ENCODE peak calls at places on chromosomes 3 and 15, in five cellular contexts. One of them, this sample, is unnamed. For H3K9me3, the result is how much of the 10 kb centered on the place peaks cover.

GRCh38 chr3:126926684-126927404 is 56.1 kb upstream of the PLXNA1 start:
- DNase-seq in Peyer's patch: peak
- DNase-seq in GM23248: peak
- DNase-seq in fibroblast of lung: peak
- DNase-seq in tibial artery: peak
- DNase-seq in this sample: peak

GRCh38 chr15:69194854-69195253 is 34.4 kb downstream of the GLCE start:
- DNase-seq in Peyer's patch: no peak
- DNase-seq in fibroblast of lung: peak
- DNase-seq in tibial artery: no peak
- DNase-seq in GM23248: peak
- DNase-seq in this sample: no peak

GRCh38 chr3:142628806-142629205 is 32.6 kb downstream of the PLS1 start:
- DNase-seq in tibial artery: no peak
- DNase-seq in GM23248: no peak
- DNase-seq in fibroblast of lung: no peak
- DNase-seq in Peyer's patch: no peak
- DNase-seq in this sample: no peak

GRCh38 chr3:3216401-3216800 is 36.9 kb upstream of the CRBN start:
- DNase-seq in GM23248: no peak
- DNase-seq in fibroblast of lung: no peak
- DNase-seq in tibial artery: no peak
- DNase-seq in Peyer's patch: no peak
- DNase-seq in this sample: no peak

GRCh38 chr3:175041369-175041768 is 182.2 kb downstream of the NAALADL2 start:
- DNase-seq in fibroblast of lung: no peak
- DNase-seq in tibial artery: no peak
- DNase-seq in Peyer's patch: no peak
- DNase-seq in GM23248: peak
- DNase-seq in this sample: no peak

GRCh38 chr3:45992820-45993219 is 2.8 kb downstream of the FYCO1 start:
- DNase-seq in fibroblast of lung: peak
- DNase-seq in tibial artery: no peak
- DNase-seq in GM23248: peak
- DNase-seq in Peyer's patch: no peak
- DNase-seq in this sample: no peak

GRCh38 chr15:96353931-96354730 is 23.6 kb downstream of the NR2F2 start:
- DNase-seq in fibroblast of lung: peak
- DNase-seq in GM23248: peak
- DNase-seq in tibial artery: peak
- DNase-seq in Peyer's patch: no peak
- DNase-seq in this sample: no peak

GRCh38 chr3:127417709-127418559 is 130.1 kb upstream of the PRR20G start:
- DNase-seq in GM23248: peak
- DNase-seq in Peyer's patch: no peak
- DNase-seq in tibial artery: peak
- DNase-seq in fibroblast of lung: no peak
- DNase-seq in this sample: peak

GRCh38 chr15:67144609-67145306 is 79.4 kb downstream of the SMAD3 start:
- DNase-seq in fibroblast of lung: peak
- DNase-seq in Peyer's patch: peak
- DNase-seq in tibial artery: peak
- DNase-seq in GM23248: peak
- DNase-seq in this sample: no peak

GRCh38 chr15:33083232-33084006 is 111.1 kb downstream of the FMN1 start:
- DNase-seq in Peyer's patch: no peak
- DNase-seq in tibial artery: no peak
- DNase-seq in GM23248: no peak
- DNase-seq in fibroblast of lung: peak
- DNase-seq in this sample: no peak

GRCh38 chr15:75161106-75161505 is 40.6 kb upstream of the C15orf39 start:
- DNase-seq in GM23248: no peak
- DNase-seq in tibial artery: no peak
- DNase-seq in Peyer's patch: peak
- DNase-seq in fibroblast of lung: no peak
- DNase-seq in this sample: no peak

GRCh38 chr3:194154346-194154745 is 18.4 kb downstream of the HES1 start:
- DNase-seq in Peyer's patch: no peak
- DNase-seq in tibial artery: no peak
- DNase-seq in GM23248: no peak
- DNase-seq in fibroblast of lung: no peak
- DNase-seq in this sample: no peak

GRCh38 chr3:31341130-31341529 is 191.6 kb upstream of the STT3B start:
- DNase-seq in fibroblast of lung: no peak
- DNase-seq in Peyer's patch: no peak
- DNase-seq in tibial artery: no peak
- DNase-seq in GM23248: peak
- DNase-seq in this sample: no peak

GRCh38 chr3:100682056-100682853 is 27.0 kb upstream of the TFG start:
- DNase-seq in GM23248: peak
- DNase-seq in fibroblast of lung: peak
- DNase-seq in tibial artery: peak
- DNase-seq in Peyer's patch: no peak
- DNase-seq in this sample: no peak

GRCh38 chr3:184737641-184738518 is 26.0 kb upstream of the MAGEF1 start:
- DNase-seq in GM23248: peak
- DNase-seq in Peyer's patch: peak
- DNase-seq in tibial artery: peak
- DNase-seq in fibroblast of lung: peak
- DNase-seq in this sample: no peak

GRCh38 chr15:35308802-35309201 is 223.7 kb upstream of the NANOGP8 start:
- DNase-seq in fibroblast of lung: peak
- DNase-seq in GM23248: peak
- DNase-seq in tibial artery: no peak
- DNase-seq in Peyer's patch: no peak
- DNase-seq in this sample: no peak

GRCh38 chr3:50503504-50503903 is at the start of gene CACNA2D2:
- DNase-seq in fibroblast of lung: peak
- DNase-seq in GM23248: peak
- DNase-seq in Peyer's patch: peak
- DNase-seq in tibial artery: peak
- DNase-seq in this sample: no peak

GRCh38 chr15:67838789-67839332 is 984 bp downstream of the RNU6-1 start:
- DNase-seq in GM23248: peak
- DNase-seq in Peyer's patch: peak
- DNase-seq in fibroblast of lung: peak
- DNase-seq in tibial artery: peak
- DNase-seq in this sample: peak

GRCh38 chr15:67149068-67149841 is 83.9 kb downstream of the SMAD3 start:
- DNase-seq in tibial artery: peak
- DNase-seq in fibroblast of lung: no peak
- DNase-seq in GM23248: peak
- DNase-seq in Peyer's patch: peak
- DNase-seq in this sample: no peak

GRCh38 chr3:142447308-142447851 is 457 bp downstream of the XRN1 start:
- DNase-seq in fibroblast of lung: peak
- DNase-seq in tibial artery: peak
- DNase-seq in GM23248: peak
- DNase-seq in Peyer's patch: peak
- DNase-seq in this sample: no peak

GRCh38 chr15:90994417-90995311 is at the start of gene PRC1:
- DNase-seq in GM23248: peak
- DNase-seq in Peyer's patch: peak
- DNase-seq in tibial artery: peak
- DNase-seq in fibroblast of lung: peak
- DNase-seq in this sample: peak

GRCh38 chr3:134291300-134292254 is 40.9 kb upstream of the RYK start:
- DNase-seq in GM23248: peak
- DNase-seq in Peyer's patch: peak
- DNase-seq in tibial artery: peak
- DNase-seq in fibroblast of lung: peak
- DNase-seq in this sample: peak
- H3K27ac ChIP-seq in GM23248: peak
- H3K27ac ChIP-seq in Peyer's patch: no peak
- H3K27ac ChIP-seq in tibial artery: peak
- H3K27ac ChIP-seq in fibroblast of lung: no peak
- H3K27ac ChIP-seq in this sample: peak

GRCh38 chr3:32820430-32820829 is 2.6 kb downstream of the TRIM71 start:
- DNase-seq in fibroblast of lung: no peak
- DNase-seq in GM23248: no peak
- DNase-seq in tibial artery: no peak
- DNase-seq in Peyer's patch: no peak
- DNase-seq in this sample: no peak
- H3K4me3 ChIP-seq in fibroblast of lung: no peak
- H3K4me3 ChIP-seq in GM23248: no peak
- H3K4me3 ChIP-seq in tibial artery: no peak
- H3K4me3 ChIP-seq in Peyer's patch: no peak
- H3K4me3 ChIP-seq in this sample: no peak

DNA sequence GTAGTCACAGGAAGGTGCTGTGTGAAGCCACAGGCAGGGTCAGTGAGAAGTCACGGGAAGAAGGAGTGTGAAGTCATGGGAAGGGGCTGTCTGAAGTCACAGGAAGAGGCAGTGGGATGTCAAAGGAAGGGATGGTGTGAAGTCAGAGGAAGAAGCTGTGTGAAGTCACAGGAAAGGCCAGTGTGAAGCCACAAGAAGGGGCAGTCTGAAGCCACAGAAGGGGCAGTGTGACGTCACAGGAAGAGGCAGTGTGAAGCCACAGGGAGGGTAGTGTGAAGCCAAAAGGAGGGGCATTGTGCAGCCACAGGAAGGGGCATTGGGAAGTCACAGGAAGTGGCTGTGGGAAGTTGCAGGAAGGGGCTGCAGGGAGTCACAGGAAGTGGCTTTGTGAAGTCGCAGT is 35.1 kb downstream of the GASK1A start:
- DNase-seq in fibroblast of lung: no peak
- DNase-seq in tibial artery: no peak
- DNase-seq in GM23248: no peak
- DNase-seq in Peyer's patch: no peak
- DNase-seq in this sample: no peak
- H3K9me3 ChIP-seq in fibroblast of lung: under half
- H3K9me3 ChIP-seq in tibial artery: under half
- H3K9me3 ChIP-seq in GM23248: under half
- H3K9me3 ChIP-seq in Peyer's patch: under half
- H3K9me3 ChIP-seq in this sample: under half

GRCh38 chr15:43879386-43880355 is 52.9 kb downstream of the WDR76 start:
- DNase-seq in tibial artery: no peak
- DNase-seq in GM23248: no peak
- DNase-seq in Peyer's patch: no peak
- DNase-seq in fibroblast of lung: no peak
- DNase-seq in this sample: no peak

GRCh38 chr15:43881944-43882343 is 55.1 kb downstream of the WDR76 start:
- DNase-seq in Peyer's patch: peak
- DNase-seq in GM23248: peak
- DNase-seq in tibial artery: no peak
- DNase-seq in fibroblast of lung: no peak
- DNase-seq in this sample: no peak

GRCh38 chr15:43883571-43883970 is 56.8 kb downstream of the WDR76 start:
- DNase-seq in Peyer's patch: no peak
- DNase-seq in GM23248: no peak
- DNase-seq in fibroblast of lung: no peak
- DNase-seq in tibial artery: no peak
- DNase-seq in this sample: no peak

GRCh38 chr15:43878466-43878865 is 51.7 kb downstream of the WDR76 start:
- DNase-seq in tibial artery: no peak
- DNase-seq in GM23248: no peak
- DNase-seq in fibroblast of lung: no peak
- DNase-seq in Peyer's patch: no peak
- DNase-seq in this sample: no peak

DNA sequence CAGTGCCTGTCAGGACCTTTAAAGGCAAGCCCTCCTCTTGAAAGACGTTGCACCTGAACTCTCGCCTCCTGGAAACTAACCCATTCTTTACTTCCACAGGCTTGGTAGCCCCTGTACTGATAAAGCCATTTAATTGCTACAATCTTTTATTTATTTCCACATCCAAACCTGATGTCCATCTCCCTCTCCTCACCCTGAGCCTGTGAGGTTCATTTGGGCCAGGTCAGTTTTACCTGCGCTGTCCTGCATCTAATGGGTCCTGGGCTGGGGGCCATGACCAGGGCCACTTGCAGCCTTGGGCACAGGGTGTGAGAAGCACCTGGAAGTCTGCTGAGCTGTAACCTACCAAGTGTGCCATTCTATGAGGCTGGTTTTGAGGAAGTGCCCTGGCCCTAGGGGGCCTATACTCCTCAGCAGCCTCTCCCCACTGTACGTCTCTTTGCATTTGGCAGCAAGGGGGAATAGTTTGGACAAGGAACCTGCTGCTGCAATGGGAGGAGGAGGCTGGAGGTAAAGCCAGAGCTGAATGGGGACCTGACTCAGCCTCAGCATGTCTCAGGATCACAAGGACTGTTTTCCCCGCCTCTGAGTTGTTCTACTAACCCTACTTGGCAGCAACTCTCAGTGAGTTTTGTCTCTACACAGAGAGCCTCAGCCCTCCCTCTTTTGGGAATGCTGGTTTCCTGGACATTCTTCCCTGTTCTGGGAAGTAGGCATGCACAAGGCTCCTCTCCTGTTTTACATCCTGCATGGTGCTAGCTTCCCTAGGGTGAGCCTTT is 53.8 kb downstream of the WDR76 start:
- DNase-seq in tibial artery: no peak
- DNase-seq in Peyer's patch: no peak
- DNase-seq in fibroblast of lung: peak
- DNase-seq in GM23248: peak
- DNase-seq in this sample: no peak
- H3K27ac ChIP-seq in tibial artery: no peak
- H3K27ac ChIP-seq in Peyer's patch: no peak
- H3K27ac ChIP-seq in fibroblast of lung: no peak
- H3K27ac ChIP-seq in GM23248: no peak
- H3K27ac ChIP-seq in this sample: peak

GRCh38 chr15:56240390-56240789 is 3.3 kb downstream of the RFX7 start:
- DNase-seq in fibroblast of lung: no peak
- DNase-seq in tibial artery: no peak
- DNase-seq in GM23248: no peak
- DNase-seq in Peyer's patch: no peak
- DNase-seq in this sample: no peak
- H3K4me3 ChIP-seq in fibroblast of lung: peak
- H3K4me3 ChIP-seq in tibial artery: no peak
- H3K4me3 ChIP-seq in GM23248: peak
- H3K4me3 ChIP-seq in Peyer's patch: no peak
- H3K4me3 ChIP-seq in this sample: no peak

GRCh38 chr15:87034886-87035285 is 955.2 kb downstream of the AGBL1 start:
- DNase-seq in fibroblast of lung: no peak
- DNase-seq in Peyer's patch: no peak
- DNase-seq in GM23248: no peak
- DNase-seq in tibial artery: no peak
- DNase-seq in this sample: no peak

GRCh38 chr15:87033056-87033455 is 953.4 kb downstream of the AGBL1 start:
- DNase-seq in fibroblast of lung: no peak
- DNase-seq in GM23248: peak
- DNase-seq in Peyer's patch: no peak
- DNase-seq in tibial artery: no peak
- DNase-seq in this sample: no peak

DNA sequence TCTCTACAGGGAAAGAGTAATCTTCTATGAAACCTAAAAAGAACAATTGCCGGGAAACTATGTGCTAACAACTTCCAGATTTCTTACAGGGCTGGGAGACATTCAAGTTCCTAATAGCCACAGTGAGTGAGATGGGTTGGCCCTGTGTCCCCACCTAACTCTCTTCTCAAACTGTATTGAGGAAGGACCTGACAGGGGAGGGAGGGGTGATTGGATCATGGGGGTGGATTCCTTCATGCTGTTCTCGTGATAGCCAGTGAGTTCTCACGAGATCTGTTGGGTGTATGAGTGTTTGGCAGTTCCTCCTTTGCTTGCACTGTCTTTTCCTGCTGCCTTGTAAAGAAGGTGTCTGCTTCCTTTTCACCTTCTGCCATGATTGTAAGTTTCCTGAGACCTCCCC is 958.7 kb downstream of the AGBL1 start:
- DNase-seq in fibroblast of lung: no peak
- DNase-seq in GM23248: no peak
- DNase-seq in tibial artery: no peak
- DNase-seq in Peyer's patch: no peak
- DNase-seq in this sample: no peak
- H3K9me3 ChIP-seq in fibroblast of lung: under half
- H3K9me3 ChIP-seq in GM23248: under half
- H3K9me3 ChIP-seq in tibial artery: under half
- H3K9me3 ChIP-seq in Peyer's patch: under half
- H3K9me3 ChIP-seq in this sample: under half

This sample was measured in right atrium auricular region.